ENCODE peak calls at places on chromosome 19, in five cellular contexts. K is SK-N-SH, J is body of pancreas, A is A549, N is BJ. R is an unnamed sample.

GRCh38 chr19:9667898-9668297 is 7.0 kb downstream of the ZNF562 start:
- DNase-seq in A (no peak), K (no peak), J (no peak), N (no peak), R (no peak)

GRCh38 chr19:33904681-33905080 is 108.0 kb downstream of the KCTD15 start:
- DNase-seq in J (peak; percentile 90), N (no peak), K (peak; percentile 40), A (no peak), R (no peak)

GRCh38 chr19:51565583-51565982 is 5.5 kb upstream of the ZNF175 start:
- DNase-seq in J (no peak), A (no peak), K (no peak), N (no peak), R (no peak)

GRCh38 chr19:35913589-35913988 is 5.5 kb upstream of the TYROBP start:
- DNase-seq in N (no peak), A (no peak), K (no peak), J (no peak), R (no peak)

GRCh38 chr19:29583196-29584006 is 22.7 kb upstream of the POP4 start:
- DNase-seq in J (no peak), A (no peak), N (no peak), K (no peak), R (no peak)

GRCh38 chr19:34416021-34416545 is 11.9 kb downstream of the PDCD2L start:
- DNase-seq in J (no peak), A (no peak), N (no peak), K (no peak), R (no peak)

GRCh38 chr19:485583-486236 is 10.6 kb upstream of the MADCAM1 start:
- DNase-seq in K (peak; percentile 12), A (no peak), J (peak; percentile 82), N (no peak), R (no peak)

GRCh38 chr19:8206147-8207087 is 2.8 kb upstream of the CERS4 start:
- DNase-seq in A (no peak), J (peak; percentile 78), K (no peak), N (no peak), R (no peak)

GRCh38 chr19:28706693-28707092 is 506.3 kb downstream of the UQCRFS1 start:
- DNase-seq in N (no peak), J (no peak), K (no peak), A (no peak), R (no peak)

GRCh38 chr19:51550848-51551672 is 19.6 kb upstream of the SIGLEC6 start:
- DNase-seq in K (no peak), A (no peak), N (no peak), J (no peak), R (no peak)

GRCh38 chr19:862529-863304 is 3.3 kb downstream of the CFD start:
- DNase-seq in N (no peak), A (no peak), K (peak; percentile 91), J (peak; percentile 62), R (no peak)

GRCh38 chr19:46133101-46133627 is 8.7 kb upstream of the IGFL3 start:
- DNase-seq in K (no peak), N (peak; percentile 29), A (no peak), J (peak; percentile 39), R (peak; percentile 46)

GRCh38 chr19:49923055-49924003 is 5.7 kb upstream of the ATF5 start:
- DNase-seq in J (no peak), N (no peak), A (no peak), K (no peak), R (no peak)
- H3K4me3 ChIP-seq in J (no peak overlapping the region), N (no peak overlapping the region), A (no peak overlapping the region), K (no peak overlapping the region), R (no peak overlapping the region)

GRCh38 chr19:13574933-13575332 is 68.7 kb upstream of the CACNA1A start:
- DNase-seq in N (no peak), J (no peak), K (peak; percentile 43), A (peak; percentile 12), R (no peak)
- TF ChIP-seq CTCF in N (peak; percentile 54), J (no peak), K (peak; percentile 54), A (peak; percentile 34), R (peak; percentile 56)

DNA sequence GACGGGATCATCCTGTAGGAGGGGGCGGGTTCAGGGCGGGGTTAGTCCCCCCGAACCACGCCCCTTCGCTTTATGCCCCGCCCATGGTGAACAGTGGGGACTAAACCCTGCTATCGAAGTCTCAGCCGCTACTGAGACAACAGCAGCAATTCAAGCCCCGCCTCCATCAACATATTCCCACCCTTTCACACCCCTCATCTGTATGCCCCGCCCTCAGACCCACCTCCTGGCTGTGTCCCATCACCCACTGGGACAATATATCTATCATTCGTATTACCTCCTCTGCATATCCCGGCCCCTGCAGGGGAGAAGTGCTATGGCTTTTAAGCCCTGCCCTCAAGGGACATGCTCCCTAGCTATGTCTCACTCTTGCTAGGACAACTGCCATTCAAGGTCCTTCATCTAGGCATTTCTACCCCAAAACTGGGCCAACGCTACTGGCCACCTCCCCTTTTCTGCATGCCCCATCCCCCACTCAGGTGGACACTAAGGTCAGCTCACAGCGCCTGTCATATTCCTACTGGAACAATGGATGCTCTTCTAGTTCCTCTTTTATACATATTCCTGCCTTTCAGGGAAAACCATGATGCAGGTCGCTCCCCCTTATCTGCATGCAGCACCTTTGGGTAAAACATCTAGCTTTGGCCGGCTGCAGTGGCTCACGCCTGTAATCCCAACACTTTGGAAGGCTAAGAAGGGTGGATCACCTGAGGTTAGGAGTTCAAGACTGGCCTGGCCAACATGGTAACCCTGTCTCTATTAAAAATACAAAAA is 11.9 kb downstream of the LRFN1 start:
- DNase-seq in A (no peak), K (peak; percentile 58), J (no peak), N (no peak), R (no peak)
- H3K4me3 ChIP-seq in A (no peak overlapping the region), K (no peak overlapping the region), J (no peak overlapping the region), N (no peak overlapping the region), R (no peak overlapping the region)

GRCh38 chr19:15759962-15760565 is 22.3 kb downstream of the OR10H3 start:
- DNase-seq in K (peak; percentile 27), N (no peak), J (no peak), A (no peak), R (no peak)
- TF ChIP-seq CTCF in K (peak; percentile 32), N (no peak), J (no peak), A (peak; percentile 26), R (no peak)

DNA sequence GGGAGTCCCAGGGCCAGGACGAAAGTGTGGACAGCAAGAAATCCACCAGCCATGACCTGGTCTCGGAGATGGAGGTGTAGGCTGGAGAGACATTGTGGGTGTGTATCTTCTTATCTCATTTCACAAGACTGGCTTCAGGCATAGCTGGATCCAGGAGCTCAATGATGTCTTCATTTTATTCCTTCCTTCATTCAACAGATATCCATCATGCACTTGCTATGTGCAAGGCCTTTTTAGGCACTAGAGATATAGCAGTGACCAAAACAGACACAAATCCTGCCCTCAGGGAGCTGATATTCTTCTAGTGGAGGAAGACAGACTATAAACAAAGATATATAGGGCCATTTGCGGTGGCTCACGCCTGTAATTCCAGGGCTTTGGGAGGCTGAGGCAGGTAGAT is 7.4 kb upstream of the DHX34 start:
- DNase-seq in A (no peak), K (no peak), J (no peak), N (no peak), R (no peak)
- H3K4me3 ChIP-seq in A (no peak overlapping the region), K (no peak overlapping the region), J (no peak overlapping the region), N (no peak overlapping the region), R (no peak overlapping the region)

GRCh38 chr19:48152552-48152951 is 17.6 kb downstream of the LIG1 start:
- DNase-seq in K (peak; percentile 65), N (no peak), A (peak; percentile 81), J (peak; percentile 49), R (peak; percentile 14)
- TF ChIP-seq CTCF in K (peak; percentile 86), N (peak; percentile 75), A (peak; percentile 97), J (peak; percentile 77), R (peak; percentile 70)

R was measured in AG09309.